ENCODE peak calls at places on chromosomes 12 and 14, in four cellular contexts. K is iris pigment epithelial cell, P is NCI-H2081, Z is A549. Q is an unnamed sample.

GRCh38 chr12:55694651-55695050 is 13.1 kb downstream of the ITGA7 start:
- DNase-seq in K (no peak), P (no peak), Z (no peak), Q (no peak)

GRCh38 chr12:64051057-64051456 is 171.0 kb downstream of the KICS2 start:
- DNase-seq in K (no peak), P (no peak), Z (no peak), Q (no peak)

GRCh38 chr12:63362801-63363200 is 211.8 kb upstream of the AVPR1A start:
- DNase-seq in K (peak; percentile 39), P (no peak), Z (no peak), Q (no peak)

GRCh38 chr14:28666961-28667360 is 99.6 kb upstream of the FOXG1 start:
- DNase-seq in K (peak; percentile 81), P (no peak), Z (no peak), Q (no peak)

GRCh38 chr14:61406198-61406597 is 84.8 kb downstream of the PRKCH start:
- DNase-seq in K (no peak), P (no peak), Z (no peak), Q (no peak)

GRCh38 chr12:109531411-109531810 is 41.9 kb downstream of the MMAB start:
- DNase-seq in K (no peak), P (no peak), Z (no peak), Q (no peak)

GRCh38 chr14:90660865-90661570 is 155.2 kb downstream of the TTC7B start:
- DNase-seq in K (no peak), P (no peak), Z (no peak), Q (no peak)

GRCh38 chr14:93184391-93185332 is at the start of the genes LYSET and MOAP1:
- DNase-seq in K (peak; percentile 81), P (peak; percentile 90), Z (peak; percentile 88), Q (peak; percentile 90)

GRCh38 chr12:70180140-70180539 is 63.1 kb upstream of the CNOT2 start:
- DNase-seq in K (no peak), P (no peak), Z (no peak), Q (no peak)

GRCh38 chr14:94360945-94361565 is 27.3 kb downstream of the SERPINA1 start:
- DNase-seq in K (no peak), P (no peak), Z (no peak), Q (no peak)

GRCh38 chr12:111998015-111998414 is 14.9 kb downstream of the TMEM116 start:
- DNase-seq in K (no peak), P (no peak), Z (no peak), Q (no peak)

GRCh38 chr12:46887870-46888269 is 62.1 kb upstream of the SLC38A4 start:
- DNase-seq in K (no peak), P (no peak), Z (no peak), Q (no peak)

GRCh38 chr12:48004941-48005749 is 869 bp upstream of the COL2A1 start:
- DNase-seq in K (no peak), P (no peak), Z (no peak), Q (no peak)

GRCh38 chr12:27163048-27163715 is 80.8 kb upstream of the C12orf71 start:
- DNase-seq in K (peak; percentile 44), P (no peak), Z (no peak), Q (no peak)

GRCh38 chr14:90061849-90062794 is at the start of gene KCNK13:
- DNase-seq in K (peak; percentile 16), P (peak; percentile 80), Z (peak; percentile 14), Q (peak; percentile 12)

GRCh38 chr14:77554816-77555599 is 56.4 kb upstream of the ISM2 start:
- DNase-seq in K (no peak), P (no peak), Z (no peak), Q (no peak)

GRCh38 chr12:27025116-27025515 is 2.8 kb downstream of the MED21 start:
- DNase-seq in K (peak; percentile 26), P (no peak), Z (no peak), Q (no peak)

GRCh38 chr12:1633459-1633858 is 4.4 kb downstream of the WNT5B start:
- DNase-seq in K (no peak), P (no peak), Z (no peak), Q (no peak)

GRCh38 chr12:51911788-51912711 is 4.7 kb downstream of the ACVRL1 start:
- DNase-seq in K (peak; percentile 23), P (no peak), Z (no peak), Q (peak; percentile 69)

GRCh38 chr12:26744042-26744626 is 88.9 kb downstream of the ITPR2 start:
- DNase-seq in K (no peak), P (no peak), Z (no peak), Q (no peak)

GRCh38 chr12:90360300-90360699 is 594.7 kb downstream of the CCER1 start:
- DNase-seq in K (no peak), P (no peak), Z (no peak), Q (no peak)

GRCh38 chr12:96520767-96521166 is 31.4 kb downstream of the CFAP54 start:
- DNase-seq in K (no peak), P (no peak), Z (no peak), Q (no peak)

GRCh38 chr12:98416845-98417244 is 98.5 kb upstream of the TMPO start:
- DNase-seq in K (peak; percentile 73), P (no peak), Z (peak; percentile 65), Q (no peak)

GRCh38 chr12:115000038-115000437 is 316.1 kb upstream of the TBX3 start:
- DNase-seq in K (peak; percentile 18), P (no peak), Z (peak; percentile 82), Q (no peak)

GRCh38 chr14:35224615-35225014 is 67.6 kb upstream of the PSMA6 start:
- DNase-seq in K (no peak), P (no peak), Z (no peak), Q (no peak)

GRCh38 chr14:51534623-51535022 is 117.1 kb upstream of the FRMD6 start:
- DNase-seq in K (peak; percentile 44), P (peak; percentile 26), Z (peak; percentile 42), Q (peak; percentile 6)

GRCh38 chr12:2959194-2959507 is at the start of gene TEAD4:
- DNase-seq in K (peak; percentile 79), P (peak; percentile 62), Z (peak; percentile 89), Q (peak; percentile 84)

GRCh38 chr14:68931474-68932051 is 47.5 kb downstream of the ACTN1 start:
- DNase-seq in K (no peak), P (no peak), Z (no peak), Q (no peak)

Q was measured in endothelial cell.